ENCODE peak calls at places on chromosomes 4 and X, in ten cellular contexts. N is NCI-H2171; L is naive thymus-derived CD8-positive, alpha-beta T cell; D is Daoy; J is substantia nigra; W is NCI-H1048; U is activated T-helper 1 cell treated with anti-CD3 and anti-CD28 coated beads, Interleukin-12 subunit alpha, Interleukin-12 subunit beta, Interleukin-2, Interleukin-4 antibody, amounts not matched to agents 30 ng/mL and 10 ng/mL and 1 ng/mL, durations not matched to agents 14 hours and 24 hours and 36 hours; H is A172; I is astrocyte of the spinal cord; X is NCI-H748 treated with DMSO at 0.1 percent for 48 hours. E is an unnamed sample.

GRCh38 chr4:109801895-109802319 is at the start of gene CFI:
- DNase-seq in N (no peak), W (no peak), I (peak; percentile 86), D (peak; percentile 52), L (no peak), H (peak; percentile 36), U (no peak), J (no peak), X (no peak), E (no peak)

GRCh38 chr4:41594439-41594838 is 56.5 kb downstream of the LIMCH1 start:
- DNase-seq in U (no peak), W (no peak), L (no peak), X (no peak), H (no peak), D (no peak), I (no peak), J (no peak), N (no peak), E (peak; percentile 47)

GRCh38 chr4:87839309-87839946 is 6.7 kb downstream of the MEPE start:
- DNase-seq in J (no peak), D (no peak), H (peak; percentile 34), N (no peak), L (no peak), W (no peak), I (peak; percentile 63), X (no peak), U (no peak), E (no peak)

GRCh38 chr4:154018659-154019058 is 229.8 kb upstream of the SFRP2 start:
- DNase-seq in W (no peak), L (no peak), X (no peak), U (no peak), D (no peak), H (no peak), I (no peak), N (no peak), J (no peak), E (no peak)

GRCh38 chr4:145216532-145216931 is 36.1 kb upstream of the OTUD4 start:
- DNase-seq in W (no peak), X (no peak), H (no peak), D (no peak), U (no peak), J (no peak), I (peak; percentile 41), N (no peak), L (no peak), E (no peak)

GRCh38 chr4:25633541-25633940 is 22.1 kb upstream of the SLC34A2 start:
- DNase-seq in W (no peak), D (no peak), N (no peak), L (no peak), I (no peak), H (no peak), U (no peak), J (no peak), X (no peak), E (no peak)

GRCh38 chrX:133989491-133989890 is 4.1 kb upstream of the GPC3 start:
- DNase-seq in N (no peak), D (no peak), H (no peak), W (no peak), U (no peak), I (no peak), L (no peak), X (no peak), J (no peak), E (no peak)

GRCh38 chrX:24846551-24847170 is 152.9 kb downstream of the POLA1 start:
- DNase-seq in H (no peak), U (no peak), W (no peak), L (no peak), J (no peak), D (no peak), X (peak; percentile 69), N (no peak), I (no peak), E (no peak)

GRCh38 chr4:26060286-26060685 is 146.3 kb downstream of the SMIM20 start:
- DNase-seq in U (no peak), L (no peak), H (no peak), W (no peak), I (no peak), N (no peak), J (no peak), X (no peak), D (no peak), E (no peak)

GRCh38 chr4:75916091-75916661 is 13.9 kb upstream of the PPEF2 start:
- DNase-seq in H (peak; percentile 35), X (peak; percentile 14), D (peak; percentile 14), I (peak; percentile 67), W (no peak), L (no peak), J (no peak), N (no peak), U (peak; percentile 11), E (no peak)

GRCh38 chrX:103063918-103064434 is at the start of gene BEX1:
- DNase-seq in J (peak; percentile 6), N (peak; percentile 84), W (no peak), L (no peak), H (peak; percentile 32), U (no peak), X (peak; percentile 76), I (peak; percentile 3), D (peak; percentile 55), E (peak; percentile 71)

GRCh38 chrX:23334871-23335599 is 386 bp downstream of the PTCHD1 start:
- DNase-seq in W (no peak), I (no peak), U (no peak), L (no peak), J (no peak), D (peak; percentile 5), N (no peak), H (no peak), X (peak; percentile 13), E (no peak)

GRCh38 chrX:27251369-27251768 is 211.8 kb downstream of the PPP4R3C start:
- DNase-seq in U (no peak), D (no peak), I (no peak), X (no peak), W (no peak), H (no peak), L (no peak), J (no peak), N (no peak), E (no peak)

GRCh38 chr4:187176261-187176910 is 452.7 kb upstream of the FAT1 start:
- DNase-seq in U (no peak), D (no peak), N (no peak), L (no peak), X (no peak), I (no peak), H (no peak), W (no peak), J (no peak), E (no peak)

GRCh38 chr4:67371563-67371962 is 173.7 kb downstream of the CENPC start:
- DNase-seq in U (no peak), H (no peak), X (no peak), J (no peak), D (no peak), W (no peak), N (no peak), I (no peak), L (no peak), E (no peak)

GRCh38 chr4:6562931-6563901 is 11.8 kb upstream of the MAN2B2 start:
- DNase-seq in W (no peak), I (peak; percentile 11), J (no peak), N (no peak), H (no peak), U (no peak), X (no peak), L (no peak), D (peak; percentile 50), E (peak; percentile 42)

GRCh38 chr4:82801910-82802521 is 3.4 kb upstream of the SCD5 start:
- DNase-seq in U (no peak), I (peak; percentile 50), W (no peak), N (no peak), D (peak; percentile 13), L (no peak), J (no peak), H (peak; percentile 33), X (peak; percentile 10), E (no peak)

GRCh38 chr4:48651869-48652447 is 128.1 kb downstream of the FRYL start:
- DNase-seq in I (peak; percentile 45), D (no peak), X (no peak), H (no peak), J (no peak), U (no peak), W (no peak), N (no peak), L (no peak), E (no peak)

GRCh38 chr4:142091085-142091513 is 454.7 kb downstream of the IL15 start:
- DNase-seq in W (no peak), L (no peak), I (peak; percentile 96), D (peak; percentile 39), X (no peak), H (peak; percentile 64), U (no peak), J (no peak), N (no peak), E (no peak)

E was measured in occipital lobe.